ENCODE peak calls at places on chromosomes 7 and 10, in five cellular contexts. One of them, this sample, is unnamed.

GRCh38 chr7:79778786-79779382 is 325.4 kb upstream of the MAGI2 start:
- DNase-seq in endodermal cell: no peak
- DNase-seq in PC-9: no peak
- DNase-seq in uterus: no peak
- DNase-seq in WERI-Rb-1: no peak
- DNase-seq in this sample: no peak

GRCh38 chr7:52764502-52765169 is 270.8 kb upstream of the POM121L12 start:
- DNase-seq in endodermal cell: no peak
- DNase-seq in PC-9: no peak
- DNase-seq in uterus: no peak
- DNase-seq in WERI-Rb-1: peak
- DNase-seq in this sample: no peak

GRCh38 chr10:103695584-103696005 is 159.8 kb downstream of the SH3PXD2A start:
- DNase-seq in endodermal cell: no peak
- DNase-seq in PC-9: no peak
- DNase-seq in uterus: no peak
- DNase-seq in WERI-Rb-1: no peak
- DNase-seq in this sample: no peak

GRCh38 chr7:84196007-84196551 is 1.5 kb upstream of the SEMA3A start:
- DNase-seq in endodermal cell: peak
- DNase-seq in PC-9: no peak
- DNase-seq in uterus: no peak
- DNase-seq in WERI-Rb-1: no peak
- DNase-seq in this sample: peak

GRCh38 chr7:92916751-92917369 is 80.5 kb upstream of the CDK6 start:
- DNase-seq in endodermal cell: peak
- DNase-seq in PC-9: peak
- DNase-seq in uterus: no peak
- DNase-seq in WERI-Rb-1: peak
- DNase-seq in this sample: peak

GRCh38 chr7:2182461-2182860 is 50.3 kb downstream of the MAD1L1 start:
- DNase-seq in endodermal cell: no peak
- DNase-seq in PC-9: no peak
- DNase-seq in uterus: no peak
- DNase-seq in WERI-Rb-1: no peak
- DNase-seq in this sample: no peak

GRCh38 chr10:89668391-89669180 is 23.5 kb upstream of the PANK1 start:
- DNase-seq in endodermal cell: no peak
- DNase-seq in PC-9: no peak
- DNase-seq in uterus: no peak
- DNase-seq in WERI-Rb-1: no peak
- DNase-seq in this sample: no peak

GRCh38 chr10:114471906-114472873 is 67.9 kb upstream of the AFAP1L2 start:
- DNase-seq in endodermal cell: peak
- DNase-seq in PC-9: no peak
- DNase-seq in uterus: no peak
- DNase-seq in WERI-Rb-1: peak
- DNase-seq in this sample: no peak

GRCh38 chr7:143383642-143383957 is 2.5 kb downstream of the ZYX start:
- DNase-seq in endodermal cell: no peak
- DNase-seq in PC-9: no peak
- DNase-seq in uterus: no peak
- DNase-seq in WERI-Rb-1: no peak
- DNase-seq in this sample: no peak
- H3K4me3 ChIP-seq in endodermal cell: peak
- H3K4me3 ChIP-seq in PC-9: no peak
- H3K4me3 ChIP-seq in uterus: peak
- H3K4me3 ChIP-seq in WERI-Rb-1: no peak
- H3K4me3 ChIP-seq in this sample: no peak

GRCh38 chr7:112079122-112079521 is 127.1 kb downstream of the DOCK4 start:
- DNase-seq in endodermal cell: no peak
- DNase-seq in PC-9: no peak
- DNase-seq in uterus: no peak
- DNase-seq in WERI-Rb-1: no peak
- DNase-seq in this sample: no peak
- H3K27ac ChIP-seq in endodermal cell: no peak
- H3K27ac ChIP-seq in PC-9: no peak
- H3K27ac ChIP-seq in uterus: no peak
- H3K27ac ChIP-seq in WERI-Rb-1: no peak
- H3K27ac ChIP-seq in this sample: no peak

GRCh38 chr7:132685301-132685700 is 109.0 kb upstream of the PLXNA4 start:
- DNase-seq in endodermal cell: no peak
- DNase-seq in PC-9: no peak
- DNase-seq in uterus: no peak
- DNase-seq in WERI-Rb-1: no peak
- DNase-seq in this sample: no peak

GRCh38 chr7:132687016-132687415 is 110.7 kb upstream of the PLXNA4 start:
- DNase-seq in endodermal cell: no peak
- DNase-seq in PC-9: no peak
- DNase-seq in uterus: no peak
- DNase-seq in WERI-Rb-1: no peak
- DNase-seq in this sample: no peak

GRCh38 chr7:132687981-132688383 is 111.7 kb upstream of the PLXNA4 start:
- DNase-seq in endodermal cell: peak
- DNase-seq in PC-9: no peak
- DNase-seq in uterus: no peak
- DNase-seq in WERI-Rb-1: peak
- DNase-seq in this sample: peak

GRCh38 chr7:132690174-132690573 is 113.9 kb upstream of the PLXNA4 start:
- DNase-seq in endodermal cell: no peak
- DNase-seq in PC-9: no peak
- DNase-seq in uterus: no peak
- DNase-seq in WERI-Rb-1: no peak
- DNase-seq in this sample: no peak
- H3K4me3 ChIP-seq in endodermal cell: no peak
- H3K4me3 ChIP-seq in PC-9: no peak
- H3K4me3 ChIP-seq in uterus: no peak
- H3K4me3 ChIP-seq in WERI-Rb-1: no peak
- H3K4me3 ChIP-seq in this sample: no peak

GRCh38 chr10:24951201-24952145 is 933 bp downstream of the PRTFDC1 start:
- DNase-seq in endodermal cell: peak
- DNase-seq in PC-9: peak
- DNase-seq in uterus: peak
- DNase-seq in WERI-Rb-1: peak
- DNase-seq in this sample: peak
- H3K27ac ChIP-seq in endodermal cell: peak
- H3K27ac ChIP-seq in PC-9: peak
- H3K27ac ChIP-seq in uterus: peak
- H3K27ac ChIP-seq in WERI-Rb-1: peak
- H3K27ac ChIP-seq in this sample: no peak

DNA sequence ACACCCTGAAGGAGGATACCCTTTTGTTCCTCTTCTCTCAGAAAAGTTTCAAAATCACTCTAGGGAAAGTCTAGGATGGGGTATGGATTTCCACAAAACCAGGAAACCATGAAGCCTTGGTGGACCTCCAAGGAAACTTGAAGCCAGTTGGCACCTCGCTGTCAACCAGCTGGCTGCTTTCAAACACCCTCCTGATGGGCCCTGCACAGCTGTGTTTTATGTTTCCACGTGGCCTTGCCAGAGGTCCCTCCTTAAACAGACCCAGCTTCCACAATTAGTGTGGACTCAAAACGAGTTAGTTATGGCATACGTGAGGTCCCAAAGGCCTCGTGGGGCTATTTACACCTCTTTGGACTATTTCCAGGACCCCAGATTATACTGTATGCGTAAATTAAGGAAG is 5.9 kb downstream of the PPP1R3A start:
- DNase-seq in endodermal cell: no peak
- DNase-seq in PC-9: no peak
- DNase-seq in uterus: no peak
- DNase-seq in WERI-Rb-1: no peak
- DNase-seq in this sample: no peak
- H3K4me3 ChIP-seq in endodermal cell: no peak
- H3K4me3 ChIP-seq in PC-9: no peak
- H3K4me3 ChIP-seq in uterus: no peak
- H3K4me3 ChIP-seq in WERI-Rb-1: no peak
- H3K4me3 ChIP-seq in this sample: no peak

GRCh38 chr7:150368884-150369739 is 490 bp downstream of the REPIN1 start:
- DNase-seq in endodermal cell: peak
- DNase-seq in PC-9: peak
- DNase-seq in uterus: peak
- DNase-seq in WERI-Rb-1: peak
- DNase-seq in this sample: peak

GRCh38 chr7:150365673-150366398 is 2.8 kb upstream of the REPIN1 start:
- DNase-seq in endodermal cell: no peak
- DNase-seq in PC-9: peak
- DNase-seq in uterus: no peak
- DNase-seq in WERI-Rb-1: no peak
- DNase-seq in this sample: peak

GRCh38 chr7:150368098-150368883 is at the start of gene REPIN1:
- DNase-seq in endodermal cell: peak
- DNase-seq in PC-9: peak
- DNase-seq in uterus: peak
- DNase-seq in WERI-Rb-1: peak
- DNase-seq in this sample: peak

GRCh38 chr7:150367677-150368097 is 935 bp upstream of the REPIN1 start:
- DNase-seq in endodermal cell: no peak
- DNase-seq in PC-9: no peak
- DNase-seq in uterus: no peak
- DNase-seq in WERI-Rb-1: no peak
- DNase-seq in this sample: no peak

GRCh38 chr7:150367187-150367510 is 1.5 kb upstream of the REPIN1 start:
- DNase-seq in endodermal cell: no peak
- DNase-seq in PC-9: no peak
- DNase-seq in uterus: no peak
- DNase-seq in WERI-Rb-1: no peak
- DNase-seq in this sample: no peak
- H3K27ac ChIP-seq in endodermal cell: no peak
- H3K27ac ChIP-seq in PC-9: peak
- H3K27ac ChIP-seq in uterus: no peak
- H3K27ac ChIP-seq in WERI-Rb-1: peak
- H3K27ac ChIP-seq in this sample: no peak

GRCh38 chr7:124777268-124777667 is 11.7 kb upstream of the GPR37 start:
- DNase-seq in endodermal cell: no peak
- DNase-seq in PC-9: no peak
- DNase-seq in uterus: no peak
- DNase-seq in WERI-Rb-1: no peak
- DNase-seq in this sample: no peak
- H3K4me3 ChIP-seq in endodermal cell: no peak
- H3K4me3 ChIP-seq in PC-9: no peak
- H3K4me3 ChIP-seq in uterus: no peak
- H3K4me3 ChIP-seq in WERI-Rb-1: no peak
- H3K4me3 ChIP-seq in this sample: no peak